ENCODE peak calls at places on chromosomes 4 and X, in ten cellular contexts. One of them, this sample, is unnamed.

GRCh38 chrX:126237524-126237923 is 71.4 kb upstream of the DCAF12L2 start:
- DNase-seq in transverse colon: no peak
- DNase-seq in suprapubic skin: no peak
- DNase-seq in esophagus muscularis mucosa: no peak
- DNase-seq in GM23338: no peak
- DNase-seq in GM12891: no peak
- DNase-seq in stomach: no peak
- DNase-seq in K562: no peak
- DNase-seq in breast epithelium: no peak
- DNase-seq in H1: no peak
- DNase-seq in this sample: no peak

GRCh38 chr4:116413222-116413621 is 672.2 kb downstream of the TRAM1L1 start:
- DNase-seq in transverse colon: no peak
- DNase-seq in suprapubic skin: no peak
- DNase-seq in esophagus muscularis mucosa: no peak
- DNase-seq in GM23338: no peak
- DNase-seq in GM12891: no peak
- DNase-seq in stomach: no peak
- DNase-seq in K562: no peak
- DNase-seq in breast epithelium: no peak
- DNase-seq in H1: no peak
- DNase-seq in this sample: no peak

GRCh38 chrX:123731987-123732678 is 719 bp downstream of the THOC2 start:
- DNase-seq in transverse colon: peak
- DNase-seq in suprapubic skin: no peak
- DNase-seq in esophagus muscularis mucosa: no peak
- DNase-seq in GM23338: peak
- DNase-seq in GM12891: no peak
- DNase-seq in stomach: no peak
- DNase-seq in K562: peak
- DNase-seq in breast epithelium: peak
- DNase-seq in H1: no peak
- DNase-seq in this sample: no peak

GRCh38 chr4:167885872-167886271 is 206.5 kb upstream of the ANXA10 start:
- DNase-seq in transverse colon: no peak
- DNase-seq in suprapubic skin: no peak
- DNase-seq in esophagus muscularis mucosa: no peak
- DNase-seq in GM23338: no peak
- DNase-seq in GM12891: no peak
- DNase-seq in stomach: no peak
- DNase-seq in K562: no peak
- DNase-seq in breast epithelium: no peak
- DNase-seq in H1: no peak
- DNase-seq in this sample: no peak

GRCh38 chr4:56651071-56651384 is 30.1 kb downstream of the HOPX start:
- DNase-seq in transverse colon: no peak
- DNase-seq in suprapubic skin: no peak
- DNase-seq in esophagus muscularis mucosa: no peak
- DNase-seq in GM23338: no peak
- DNase-seq in GM12891: no peak
- DNase-seq in stomach: no peak
- DNase-seq in K562: no peak
- DNase-seq in breast epithelium: no peak
- DNase-seq in H1: no peak
- DNase-seq in this sample: no peak

GRCh38 chrX:111095974-111096870 is at the start of gene PAK3:
- DNase-seq in transverse colon: peak
- DNase-seq in suprapubic skin: peak
- DNase-seq in esophagus muscularis mucosa: no peak
- DNase-seq in GM23338: peak
- DNase-seq in GM12891: no peak
- DNase-seq in stomach: peak
- DNase-seq in K562: no peak
- DNase-seq in breast epithelium: no peak
- DNase-seq in H1: no peak
- DNase-seq in this sample: no peak

GRCh38 chr4:85499573-85499972 is 24.6 kb downstream of the ARHGAP24 start:
- DNase-seq in transverse colon: no peak
- DNase-seq in suprapubic skin: no peak
- DNase-seq in esophagus muscularis mucosa: no peak
- DNase-seq in GM23338: no peak
- DNase-seq in GM12891: no peak
- DNase-seq in stomach: no peak
- DNase-seq in K562: no peak
- DNase-seq in breast epithelium: no peak
- DNase-seq in H1: no peak
- DNase-seq in this sample: no peak

GRCh38 chr4:24229976-24230375 is 340.1 kb upstream of the PPARGC1A start:
- DNase-seq in transverse colon: no peak
- DNase-seq in suprapubic skin: no peak
- DNase-seq in esophagus muscularis mucosa: no peak
- DNase-seq in GM23338: no peak
- DNase-seq in GM12891: no peak
- DNase-seq in stomach: no peak
- DNase-seq in K562: no peak
- DNase-seq in breast epithelium: no peak
- DNase-seq in H1: no peak
- DNase-seq in this sample: no peak

DNA sequence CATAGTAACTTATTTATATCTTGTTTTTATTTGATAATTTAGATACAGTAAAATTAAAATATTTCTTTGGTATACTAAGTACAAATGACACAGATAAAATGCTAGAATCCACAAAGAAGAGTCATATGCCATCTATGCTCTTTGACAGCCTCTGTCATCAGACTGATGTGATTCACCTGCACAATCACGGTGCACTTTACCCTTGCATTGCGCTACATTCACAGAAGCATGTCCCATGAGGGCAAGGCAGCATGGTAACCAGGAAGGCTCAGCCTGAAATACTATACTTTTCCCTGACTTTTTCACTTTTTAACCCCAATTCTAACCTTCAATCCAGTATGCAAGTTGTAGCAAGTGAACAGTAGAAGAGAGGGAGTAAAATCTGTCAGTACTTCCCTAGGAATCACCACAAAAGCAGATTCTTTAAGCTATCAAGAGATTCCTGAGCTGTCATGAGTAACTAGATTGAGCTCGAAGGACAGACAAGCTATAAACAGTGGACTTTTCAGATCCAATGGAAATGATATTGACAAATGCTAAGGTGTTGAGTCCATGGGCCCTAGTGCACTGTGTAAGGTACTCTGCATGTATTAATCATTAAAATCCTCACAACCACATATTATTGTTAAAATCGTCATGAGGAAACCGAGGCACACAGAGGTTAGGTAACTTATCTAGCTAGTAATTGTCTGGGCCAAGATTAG is 14.2 kb downstream of the SEC24D start:
- DNase-seq in transverse colon: no peak
- DNase-seq in suprapubic skin: no peak
- DNase-seq in esophagus muscularis mucosa: no peak
- DNase-seq in GM23338: no peak
- DNase-seq in GM12891: no peak
- DNase-seq in stomach: no peak
- DNase-seq in K562: no peak
- DNase-seq in breast epithelium: no peak
- DNase-seq in H1: no peak
- DNase-seq in this sample: no peak
- TF ChIP-seq POLR2AphosphoS5 in transverse colon: no peak
- TF ChIP-seq POLR2AphosphoS5 in suprapubic skin: no peak
- TF ChIP-seq POLR2AphosphoS5 in esophagus muscularis mucosa: no peak
- TF ChIP-seq POLR2AphosphoS5 in GM23338: no peak
- TF ChIP-seq POLR2AphosphoS5 in GM12891: no peak
- TF ChIP-seq POLR2AphosphoS5 in stomach: no peak
- TF ChIP-seq POLR2AphosphoS5 in K562: no peak
- TF ChIP-seq POLR2AphosphoS5 in breast epithelium: no peak
- TF ChIP-seq POLR2AphosphoS5 in H1: no peak
- TF ChIP-seq POLR2AphosphoS5 in this sample: no peak

DNA sequence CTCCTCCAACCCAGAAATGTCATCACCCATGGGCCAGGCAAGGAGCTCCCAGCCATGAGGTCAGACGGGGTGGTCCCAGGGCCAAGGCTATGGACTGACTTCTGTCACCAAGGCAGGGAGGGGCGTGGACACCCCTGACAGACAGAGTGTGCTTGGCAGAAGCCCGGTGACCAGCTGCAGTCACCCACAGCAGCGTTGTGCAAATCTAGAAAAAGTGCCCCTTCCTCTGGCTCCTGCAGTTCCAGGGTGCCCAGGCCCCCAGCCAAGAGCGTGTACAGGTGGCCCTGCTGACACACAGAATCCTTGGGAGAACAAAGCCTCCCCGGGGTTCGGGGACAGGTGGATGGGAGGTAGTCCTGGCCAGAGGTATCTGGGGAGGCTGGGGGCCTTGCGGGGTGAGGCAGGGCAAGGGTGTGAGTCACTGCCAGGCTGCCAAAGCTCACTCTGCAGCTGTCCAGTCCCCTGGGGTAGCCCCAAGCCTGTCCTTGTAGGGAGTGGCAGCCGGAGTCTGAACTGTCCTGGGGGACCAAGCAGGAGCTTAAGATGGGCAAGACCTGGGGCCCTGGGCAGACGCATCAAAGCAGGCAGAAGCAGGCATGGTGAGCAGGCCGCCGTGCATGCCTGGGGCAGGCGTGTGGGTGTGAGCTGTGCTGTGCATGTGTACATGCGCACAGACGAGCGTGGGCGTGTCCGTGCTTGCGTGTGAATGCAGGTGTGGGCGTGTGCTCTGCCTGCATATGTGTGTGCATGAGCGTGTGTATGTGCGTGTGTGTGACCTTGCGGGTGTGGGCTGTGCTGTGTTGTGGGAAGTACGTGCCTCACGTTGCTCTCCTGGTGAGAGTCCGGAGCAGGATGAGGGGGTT is 3.3 kb downstream of the MYL5 start:
- DNase-seq in transverse colon: peak
- DNase-seq in suprapubic skin: peak
- DNase-seq in esophagus muscularis mucosa: no peak
- DNase-seq in GM23338: no peak
- DNase-seq in GM12891: no peak
- DNase-seq in stomach: peak
- DNase-seq in K562: no peak
- DNase-seq in breast epithelium: no peak
- DNase-seq in H1: no peak
- DNase-seq in this sample: no peak
- TF ChIP-seq POLR2AphosphoS5 in transverse colon: no peak
- TF ChIP-seq POLR2AphosphoS5 in suprapubic skin: no peak
- TF ChIP-seq POLR2AphosphoS5 in esophagus muscularis mucosa: no peak
- TF ChIP-seq POLR2AphosphoS5 in GM23338: no peak
- TF ChIP-seq POLR2AphosphoS5 in GM12891: no peak
- TF ChIP-seq POLR2AphosphoS5 in stomach: no peak
- TF ChIP-seq POLR2AphosphoS5 in K562: no peak
- TF ChIP-seq POLR2AphosphoS5 in breast epithelium: no peak
- TF ChIP-seq POLR2AphosphoS5 in H1: peak
- TF ChIP-seq POLR2AphosphoS5 in this sample: peak

DNA sequence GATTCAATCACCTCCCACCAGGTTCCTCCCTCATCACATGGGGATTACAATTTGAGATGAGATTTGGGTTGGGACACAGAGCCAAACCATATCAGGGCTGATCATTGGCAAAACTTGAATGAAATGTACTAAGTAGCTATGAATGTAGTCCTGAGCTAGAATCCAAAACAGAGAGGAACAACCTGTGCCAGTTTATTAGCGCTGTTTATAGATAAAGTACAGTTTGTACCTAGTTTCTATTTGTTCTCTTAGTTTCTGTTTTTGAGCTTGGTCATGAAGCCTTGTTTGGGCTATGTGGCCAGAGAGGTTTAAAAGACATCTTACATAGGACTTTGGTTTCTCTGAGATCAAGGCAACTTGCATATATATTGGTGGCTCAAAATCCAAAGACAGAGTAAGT is 66.9 kb upstream of the INPP4B start:
- DNase-seq in transverse colon: no peak
- DNase-seq in suprapubic skin: no peak
- DNase-seq in esophagus muscularis mucosa: no peak
- DNase-seq in GM23338: no peak
- DNase-seq in GM12891: no peak
- DNase-seq in stomach: no peak
- DNase-seq in K562: no peak
- DNase-seq in breast epithelium: no peak
- DNase-seq in H1: no peak
- DNase-seq in this sample: no peak
- TF ChIP-seq POLR2AphosphoS5 in transverse colon: no peak
- TF ChIP-seq POLR2AphosphoS5 in suprapubic skin: no peak
- TF ChIP-seq POLR2AphosphoS5 in esophagus muscularis mucosa: no peak
- TF ChIP-seq POLR2AphosphoS5 in GM23338: no peak
- TF ChIP-seq POLR2AphosphoS5 in GM12891: no peak
- TF ChIP-seq POLR2AphosphoS5 in stomach: no peak
- TF ChIP-seq POLR2AphosphoS5 in K562: no peak
- TF ChIP-seq POLR2AphosphoS5 in breast epithelium: no peak
- TF ChIP-seq POLR2AphosphoS5 in H1: no peak
- TF ChIP-seq POLR2AphosphoS5 in this sample: no peak

GRCh38 chr4:41359069-41359769 is 102.5 kb downstream of the UCHL1 start:
- DNase-seq in transverse colon: no peak
- DNase-seq in suprapubic skin: no peak
- DNase-seq in esophagus muscularis mucosa: no peak
- DNase-seq in GM23338: peak
- DNase-seq in GM12891: no peak
- DNase-seq in stomach: no peak
- DNase-seq in K562: no peak
- DNase-seq in breast epithelium: no peak
- DNase-seq in H1: peak
- DNase-seq in this sample: no peak

GRCh38 chr4:41361831-41362646 is 105.3 kb downstream of the UCHL1 start:
- DNase-seq in transverse colon: no peak
- DNase-seq in suprapubic skin: no peak
- DNase-seq in esophagus muscularis mucosa: no peak
- DNase-seq in GM23338: peak
- DNase-seq in GM12891: no peak
- DNase-seq in stomach: no peak
- DNase-seq in K562: no peak
- DNase-seq in breast epithelium: no peak
- DNase-seq in H1: no peak
- DNase-seq in this sample: no peak

GRCh38 chr4:41359836-41360213 is 103.1 kb downstream of the UCHL1 start:
- DNase-seq in transverse colon: no peak
- DNase-seq in suprapubic skin: no peak
- DNase-seq in esophagus muscularis mucosa: no peak
- DNase-seq in GM23338: no peak
- DNase-seq in GM12891: no peak
- DNase-seq in stomach: no peak
- DNase-seq in K562: no peak
- DNase-seq in breast epithelium: no peak
- DNase-seq in H1: no peak
- DNase-seq in this sample: no peak

GRCh38 chr4:41360911-41361830 is 104.4 kb downstream of the UCHL1 start:
- DNase-seq in transverse colon: peak
- DNase-seq in suprapubic skin: peak
- DNase-seq in esophagus muscularis mucosa: no peak
- DNase-seq in GM23338: peak
- DNase-seq in GM12891: no peak
- DNase-seq in stomach: peak
- DNase-seq in K562: no peak
- DNase-seq in breast epithelium: peak
- DNase-seq in H1: no peak
- DNase-seq in this sample: no peak

DNA sequence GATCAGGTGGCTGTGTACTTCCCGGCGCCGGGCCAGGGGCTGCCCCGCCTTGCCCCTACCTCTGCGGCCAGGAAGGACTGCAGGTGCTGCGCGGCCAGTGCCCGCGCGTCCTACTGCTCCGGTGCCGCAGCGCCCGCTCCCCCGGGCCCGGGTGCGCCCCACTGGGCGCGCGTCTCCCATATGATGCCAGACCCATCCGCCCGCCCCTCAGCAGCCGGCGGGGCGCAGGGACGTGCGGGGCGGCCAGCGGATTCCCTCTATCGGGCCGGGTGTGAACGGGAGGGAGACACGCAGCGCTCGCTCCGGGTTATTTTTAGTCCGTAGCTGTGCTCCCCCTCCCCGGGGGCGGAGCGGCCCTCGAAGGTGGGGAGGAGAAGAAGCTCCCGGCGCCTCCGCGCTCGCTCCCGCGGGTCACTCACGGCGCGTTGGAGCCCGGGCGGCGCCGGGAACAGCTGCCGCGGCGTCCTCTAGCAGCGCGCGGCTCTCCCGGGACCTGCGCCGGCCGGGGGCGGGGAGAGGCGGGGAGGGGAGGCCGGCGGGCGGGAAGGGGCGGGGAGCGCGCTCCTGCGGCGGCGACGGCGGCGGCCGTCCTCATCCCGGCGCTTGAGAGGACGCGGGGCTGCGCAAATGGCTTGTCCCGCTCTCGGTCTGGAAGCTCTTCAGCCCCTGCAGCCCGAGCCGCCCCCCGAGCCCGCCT is 103.6 kb downstream of the UCHL1 start:
- DNase-seq in transverse colon: peak
- DNase-seq in suprapubic skin: no peak
- DNase-seq in esophagus muscularis mucosa: no peak
- DNase-seq in GM23338: peak
- DNase-seq in GM12891: no peak
- DNase-seq in stomach: peak
- DNase-seq in K562: peak
- DNase-seq in breast epithelium: peak
- DNase-seq in H1: no peak
- DNase-seq in this sample: no peak
- TF ChIP-seq POLR2AphosphoS5 in transverse colon: no peak
- TF ChIP-seq POLR2AphosphoS5 in suprapubic skin: no peak
- TF ChIP-seq POLR2AphosphoS5 in esophagus muscularis mucosa: peak
- TF ChIP-seq POLR2AphosphoS5 in GM23338: no peak
- TF ChIP-seq POLR2AphosphoS5 in GM12891: no peak
- TF ChIP-seq POLR2AphosphoS5 in stomach: no peak
- TF ChIP-seq POLR2AphosphoS5 in K562: no peak
- TF ChIP-seq POLR2AphosphoS5 in breast epithelium: no peak
- TF ChIP-seq POLR2AphosphoS5 in H1: no peak
- TF ChIP-seq POLR2AphosphoS5 in this sample: no peak

This sample was measured in GM12892.